ENCODE peak calls at places on chromosomes 16 and 17, in five cellular contexts. S is pons, O is left cardiac atrium, L is dorsolateral prefrontal cortex, W is HFFc6. H is an unnamed sample.

GRCh38 chr17:62307196-62307595 is 73.2 kb upstream of the EFCAB3 start:
- DNase-seq in L (no peak), S (no peak), O (no peak), W (no peak), H (no peak)

GRCh38 chr16:24834459-24835335 is 11.1 kb upstream of the SLC5A11 start:
- DNase-seq in S (peak), L (peak), O (no peak), W (peak), H (peak)

GRCh38 chr17:1153795-1154546 is 25.8 kb downstream of the ABR start:
- DNase-seq in L (peak), S (peak), W (peak), O (peak), H (peak)

GRCh38 chr17:5509482-5509881 is 23.1 kb downstream of the MIS12 start:
- DNase-seq in L (no peak), O (no peak), S (no peak), W (peak), H (no peak)

GRCh38 chr16:10753670-10754069 is 10.0 kb downstream of the NUBP1 start:
- DNase-seq in L (no peak), S (no peak), O (no peak), W (no peak), H (no peak)

GRCh38 chr17:28723159-28723835 is 2.7 kb downstream of the TLCD1 start:
- DNase-seq in L (no peak), W (no peak), O (no peak), S (no peak), H (no peak)

GRCh38 chr16:8669481-8669880 is 4.9 kb upstream of the ABAT start:
- DNase-seq in S (no peak), L (no peak), O (no peak), W (no peak), H (no peak)

GRCh38 chr16:23296994-23297393 is 5.1 kb upstream of the SCNN1B start:
- DNase-seq in O (no peak), W (no peak), S (no peak), L (no peak), H (peak)

GRCh38 chr17:7466644-7467341 is 12.6 kb downstream of the ZBTB4 start:
- DNase-seq in L (no peak), S (no peak), W (peak), O (peak), H (peak)

GRCh38 chr17:57975044-57975443 is 13.0 kb downstream of the VEZF1 start:
- DNase-seq in L (no peak), W (no peak), O (no peak), S (no peak), H (no peak)

GRCh38 chr17:182164-182751 is 808 bp upstream of the DOC2B start:
- DNase-seq in L (no peak), W (no peak), O (no peak), S (no peak), H (no peak)

GRCh38 chr16:31458073-31458834 is 1.0 kb upstream of the ARMC5 start:
- DNase-seq in S (peak), L (no peak), W (peak), O (peak), H (peak)

GRCh38 chr16:57023541-57024249 is 34.3 kb downstream of the NLRC5 start:
- DNase-seq in L (no peak), S (no peak), O (no peak), W (no peak), H (no peak)

GRCh38 chr16:57955572-57955971 is 15.4 kb downstream of the CNGB1 start:
- DNase-seq in O (no peak), S (no peak), W (no peak), L (no peak), H (no peak)

GRCh38 chr16:52404546-52404945 is 142.4 kb downstream of the TOX3 start:
- DNase-seq in O (no peak), L (no peak), S (no peak), W (no peak), H (no peak)

GRCh38 chr16:13780841-13781553 is 139.0 kb upstream of the ERCC4 start:
- DNase-seq in O (no peak), W (no peak), L (no peak), S (no peak), H (no peak)

GRCh38 chr17:6549384-6550036 is 6.8 kb downstream of the PITPNM3 start:
- DNase-seq in L (no peak), S (no peak), O (no peak), W (no peak), H (no peak)

GRCh38 chr17:47895254-47895855 is 681 bp upstream of the SP2 start:
- DNase-seq in S (peak), W (peak), L (no peak), O (no peak), H (peak)

GRCh38 chr16:7688811-7689210 is 356.2 kb downstream of the RBFOX1 start:
- DNase-seq in W (no peak), S (no peak), L (no peak), O (no peak), H (no peak)

GRCh38 chr17:19343256-19343630 is 19.3 kb downstream of the B9D1 start:
- DNase-seq in S (no peak), L (no peak), O (no peak), W (no peak), H (no peak)

GRCh38 chr17:75065562-75066151 is 18.6 kb downstream of the KCTD2 start:
- DNase-seq in O (no peak), W (peak), S (no peak), L (no peak), H (no peak)

GRCh38 chr17:77146882-77147281 is 6.1 kb downstream of the SEC14L1 start:
- DNase-seq in S (no peak), L (no peak), W (no peak), O (peak), H (no peak)

GRCh38 chr16:51248217-51248616 is 97.1 kb upstream of the SALL1 start:
- DNase-seq in W (no peak), S (no peak), L (no peak), O (no peak), H (no peak)

GRCh38 chr16:22727285-22728166 is 86.4 kb upstream of the HS3ST2 start:
- DNase-seq in S (no peak), W (no peak), L (no peak), O (no peak), H (no peak)

H was measured in OCI-M1.